ENCODE peak calls at places on chromosomes 11 and 22, in four cellular contexts. One of them, this sample, is unnamed.

GRCh38 chr11:3129591-3130268 is 35.4 kb downstream of the OSBPL5 start:
- DNase-seq in stimulated activated CD4-positive, alpha-beta T cell treated with anti-CD3 and anti-CD28 coated beads, Interleukin-4, amount 100 ng/mL, for 24 hours: no peak
- DNase-seq in sciatic nerve: peak
- DNase-seq in CMK: no peak
- DNase-seq in this sample: peak

GRCh38 chr11:119728226-119728626 is 774 bp downstream of the NECTIN1 start:
- DNase-seq in stimulated activated CD4-positive, alpha-beta T cell treated with anti-CD3 and anti-CD28 coated beads, Interleukin-4, amount 100 ng/mL, for 24 hours: no peak
- DNase-seq in sciatic nerve: no peak
- DNase-seq in CMK: no peak
- DNase-seq in this sample: no peak

GRCh38 chr22:45105281-45105700 is 58.4 kb upstream of the NUP50 start:
- DNase-seq in stimulated activated CD4-positive, alpha-beta T cell treated with anti-CD3 and anti-CD28 coated beads, Interleukin-4, amount 100 ng/mL, for 24 hours: no peak
- DNase-seq in sciatic nerve: no peak
- DNase-seq in CMK: no peak
- DNase-seq in this sample: no peak

GRCh38 chr11:63672156-63672463 is 934 bp upstream of the ATL3 start:
- DNase-seq in stimulated activated CD4-positive, alpha-beta T cell treated with anti-CD3 and anti-CD28 coated beads, Interleukin-4, amount 100 ng/mL, for 24 hours: no peak
- DNase-seq in sciatic nerve: no peak
- DNase-seq in CMK: no peak
- DNase-seq in this sample: no peak

GRCh38 chr22:46003271-46004091 is 26.5 kb upstream of the WNT7B start:
- DNase-seq in stimulated activated CD4-positive, alpha-beta T cell treated with anti-CD3 and anti-CD28 coated beads, Interleukin-4, amount 100 ng/mL, for 24 hours: no peak
- DNase-seq in sciatic nerve: no peak
- DNase-seq in CMK: no peak
- DNase-seq in this sample: no peak

GRCh38 chr11:16804104-16804947 is 65.9 kb downstream of the C11orf58 start:
- DNase-seq in stimulated activated CD4-positive, alpha-beta T cell treated with anti-CD3 and anti-CD28 coated beads, Interleukin-4, amount 100 ng/mL, for 24 hours: no peak
- DNase-seq in sciatic nerve: no peak
- DNase-seq in CMK: no peak
- DNase-seq in this sample: no peak

GRCh38 chr11:122209619-122210377 is 93.8 kb upstream of the BLID start:
- DNase-seq in stimulated activated CD4-positive, alpha-beta T cell treated with anti-CD3 and anti-CD28 coated beads, Interleukin-4, amount 100 ng/mL, for 24 hours: no peak
- DNase-seq in sciatic nerve: peak
- DNase-seq in CMK: no peak
- DNase-seq in this sample: no peak

GRCh38 chr11:102289510-102290078 is 27.7 kb upstream of the BIRC3 start:
- DNase-seq in stimulated activated CD4-positive, alpha-beta T cell treated with anti-CD3 and anti-CD28 coated beads, Interleukin-4, amount 100 ng/mL, for 24 hours: no peak
- DNase-seq in sciatic nerve: no peak
- DNase-seq in CMK: no peak
- DNase-seq in this sample: no peak

GRCh38 chr11:61908730-61909622 is 8.4 kb downstream of the RAB3IL1 start:
- DNase-seq in stimulated activated CD4-positive, alpha-beta T cell treated with anti-CD3 and anti-CD28 coated beads, Interleukin-4, amount 100 ng/mL, for 24 hours: no peak
- DNase-seq in sciatic nerve: peak
- DNase-seq in CMK: no peak
- DNase-seq in this sample: peak

GRCh38 chr22:20324139-20324516 is 4.3 kb upstream of the DGCR6L start:
- DNase-seq in stimulated activated CD4-positive, alpha-beta T cell treated with anti-CD3 and anti-CD28 coated beads, Interleukin-4, amount 100 ng/mL, for 24 hours: peak
- DNase-seq in sciatic nerve: no peak
- DNase-seq in CMK: no peak
- DNase-seq in this sample: no peak

GRCh38 chr11:34519595-34520235 is 6.1 kb upstream of the ELF5 start:
- DNase-seq in stimulated activated CD4-positive, alpha-beta T cell treated with anti-CD3 and anti-CD28 coated beads, Interleukin-4, amount 100 ng/mL, for 24 hours: no peak
- DNase-seq in sciatic nerve: no peak
- DNase-seq in CMK: no peak
- DNase-seq in this sample: no peak

GRCh38 chr11:109062445-109062844 is 359.5 kb upstream of the C11orf87 start:
- DNase-seq in stimulated activated CD4-positive, alpha-beta T cell treated with anti-CD3 and anti-CD28 coated beads, Interleukin-4, amount 100 ng/mL, for 24 hours: no peak
- DNase-seq in sciatic nerve: no peak
- DNase-seq in CMK: no peak
- DNase-seq in this sample: no peak

GRCh38 chr11:16860632-16861031 is 122.2 kb downstream of the C11orf58 start:
- DNase-seq in stimulated activated CD4-positive, alpha-beta T cell treated with anti-CD3 and anti-CD28 coated beads, Interleukin-4, amount 100 ng/mL, for 24 hours: no peak
- DNase-seq in sciatic nerve: no peak
- DNase-seq in CMK: no peak
- DNase-seq in this sample: no peak